ENCODE peak calls at places on chromosomes 4 and X, in seven cellular contexts. Q is GM12878, B is HepG2, H is SK-N-SH, T is H1, F is K562, E is HCT116. A is an unnamed sample.

GRCh38 chrX:17617794-17618193 is 119.5 kb upstream of the SCML1 start:
- DNase-seq in B (no peak), Q (no peak), H (peak), T (no peak), F (no peak), E (no peak), A (no peak)

GRCh38 chrX:109847257-109848187 is 114.5 kb upstream of the ACSL4 start:
- DNase-seq in B (peak), H (no peak), E (no peak), F (no peak), T (no peak), Q (no peak), A (no peak)

GRCh38 chr4:6426571-6427438 is 45.6 kb downstream of the PPP2R2C start:
- DNase-seq in B (no peak), T (no peak), E (no peak), H (no peak), F (no peak), Q (no peak), A (peak)

GRCh38 chr4:89009653-89010369 is 47.2 kb downstream of the FAM13A start:
- DNase-seq in B (no peak), E (no peak), T (no peak), H (no peak), F (no peak), Q (no peak), A (no peak)

GRCh38 chrX:136028383-136028984 is 43.2 kb downstream of the SLC9A6 start:
- DNase-seq in Q (no peak), F (no peak), E (peak), T (no peak), H (peak), B (peak), A (peak)

GRCh38 chr4:52612341-52612740 is 46.8 kb downstream of the USP46 start:
- DNase-seq in Q (no peak), T (no peak), B (no peak), H (no peak), E (no peak), F (no peak), A (no peak)

GRCh38 chr4:169351860-169352259 is 81.1 kb upstream of the SH3RF1 start:
- DNase-seq in F (no peak), T (no peak), B (no peak), H (no peak), E (no peak), Q (no peak), A (no peak)

GRCh38 chr4:6562931-6563901 is 11.8 kb upstream of the MAN2B2 start:
- DNase-seq in E (no peak), H (peak), T (peak), Q (no peak), B (no peak), F (peak), A (no peak)

GRCh38 chrX:109733658-109734022 is 583 bp upstream of the ACSL4 start:
- DNase-seq in H (no peak), F (no peak), T (no peak), E (no peak), Q (no peak), B (no peak), A (no peak)

GRCh38 chrX:108270739-108271396 is 167.4 kb downstream of the COL4A6 start:
- DNase-seq in H (no peak), T (no peak), F (no peak), E (no peak), Q (no peak), B (no peak), A (no peak)

GRCh38 chrX:132375941-132376340 is 112.9 kb downstream of the MBNL3 start:
- DNase-seq in H (no peak), Q (no peak), T (no peak), F (no peak), B (no peak), E (no peak), A (no peak)

GRCh38 chr4:10625130-10625529 is 59.4 kb downstream of the CLNK start:
- DNase-seq in F (no peak), E (no peak), Q (no peak), T (no peak), B (peak), H (no peak), A (peak)

GRCh38 chr4:10620935-10621488 is 63.6 kb downstream of the CLNK start:
- DNase-seq in H (no peak), Q (no peak), T (no peak), B (no peak), E (no peak), F (no peak), A (no peak)

GRCh38 chr4:10623862-10624261 is 60.7 kb downstream of the CLNK start:
- DNase-seq in Q (no peak), B (no peak), T (no peak), F (no peak), E (no peak), H (no peak), A (no peak)

GRCh38 chr4:10623241-10623640 is 61.3 kb downstream of the CLNK start:
- DNase-seq in F (no peak), E (no peak), B (no peak), H (no peak), Q (no peak), T (no peak), A (no peak)

GRCh38 chr4:10622728-10623127 is 61.8 kb downstream of the CLNK start:
- DNase-seq in Q (peak), F (no peak), T (no peak), H (no peak), B (no peak), E (peak), A (peak)
- TF ChIP-seq JUND in Q (no peak), F (no peak), T (peak), H (no peak), B (no peak), E (no peak), A (no peak)

GRCh38 chr4:40688446-40689095 is 58.9 kb upstream of the RBM47 start:
- DNase-seq in F (no peak), E (no peak), Q (no peak), T (no peak), B (no peak), H (no peak), A (no peak)
- TF ChIP-seq JUND in F (no peak), E (no peak), Q (no peak), T (no peak), B (no peak), H (no peak), A (no peak)

GRCh38 chrX:122641826-122642225 is 542.3 kb upstream of the GRIA3 start:
- DNase-seq in F (no peak), Q (no peak), H (no peak), T (no peak), E (no peak), B (no peak), A (no peak)

DNA sequence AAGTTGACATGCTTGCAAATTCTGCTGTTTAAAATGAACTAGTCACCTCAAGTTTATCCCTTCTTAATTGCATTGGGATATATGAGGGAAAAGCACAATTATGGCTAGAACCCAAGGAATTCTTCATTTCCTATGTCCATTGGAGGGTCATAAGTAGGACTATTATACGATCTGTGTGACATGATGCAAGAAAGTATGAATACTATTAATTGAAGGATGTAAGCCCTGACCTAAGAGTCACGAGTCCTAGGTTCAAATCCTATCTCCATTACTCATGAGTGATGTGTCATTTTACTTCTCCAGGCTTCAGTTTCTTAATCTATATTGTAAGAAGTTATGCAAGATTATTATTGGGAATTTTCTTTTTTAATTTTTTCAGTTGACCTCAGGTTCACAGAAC is 542.9 kb upstream of the GRIA3 start:
- DNase-seq in B (no peak), H (no peak), E (no peak), T (no peak), F (no peak), Q (no peak), A (no peak)
- TF ChIP-seq JUND in B (no peak), H (no peak), E (no peak), T (no peak), F (no peak), Q (no peak), A (no peak)

GRCh38 chrX:2261838-2262678 is 238.7 kb downstream of the DHRSX start:
- DNase-seq in T (no peak), B (no peak), E (no peak), Q (no peak), F (no peak), H (no peak), A (no peak)
- TF ChIP-seq JUND in T (no peak), B (no peak), E (no peak), Q (no peak), F (no peak), H (no peak), A (no peak)

GRCh38 chr4:36677122-36677521 is 395.7 kb downstream of the DTHD1 start:
- DNase-seq in T (no peak), B (no peak), H (no peak), Q (no peak), E (no peak), F (no peak), A (no peak)

DNA sequence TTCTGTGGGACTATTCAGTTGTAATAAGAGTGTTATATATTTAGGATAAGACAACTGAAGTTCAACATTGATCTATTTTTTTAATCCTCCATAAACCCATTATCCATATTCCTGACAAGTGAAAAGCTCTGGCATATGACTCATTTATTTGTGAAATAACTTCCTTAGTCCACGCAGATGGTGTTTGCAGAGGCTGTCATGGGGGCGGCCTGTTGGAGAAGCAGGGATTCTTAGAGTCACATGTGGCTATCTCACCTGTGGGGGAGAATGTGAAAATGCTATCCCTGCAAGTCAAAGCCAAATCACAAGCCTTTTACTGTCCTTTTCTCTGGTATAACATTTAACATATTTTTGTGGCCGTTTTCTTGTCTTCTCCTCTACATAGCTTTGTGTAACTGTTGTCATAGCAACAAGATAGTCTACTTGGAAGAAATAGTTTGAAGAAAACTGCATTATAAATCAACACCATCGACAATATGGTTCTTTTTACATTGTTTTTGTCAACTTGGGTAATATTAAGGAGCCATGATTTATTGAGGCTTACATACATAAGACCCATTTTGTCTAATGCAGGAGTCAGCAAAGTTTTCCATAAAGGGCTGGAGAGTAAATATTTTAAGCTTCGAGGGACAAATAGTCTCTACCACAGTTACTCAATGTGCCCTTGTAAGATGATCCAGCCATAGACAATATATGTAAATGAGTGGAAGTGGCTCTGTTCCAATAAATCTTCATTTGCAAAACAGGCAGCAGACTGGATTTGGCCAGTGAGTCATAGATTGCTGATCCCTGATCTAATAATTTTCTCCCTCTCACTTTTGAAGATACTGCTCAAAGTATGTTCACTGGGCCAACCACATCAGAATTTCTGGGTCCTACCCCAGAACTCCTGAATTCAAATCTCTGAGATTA is 395.0 kb downstream of the DTHD1 start:
- DNase-seq in H (no peak), T (no peak), F (no peak), Q (no peak), B (no peak), E (no peak), A (no peak)
- TF ChIP-seq JUND in H (no peak), T (no peak), F (no peak), Q (no peak), B (no peak), E (no peak), A (no peak)

DNA sequence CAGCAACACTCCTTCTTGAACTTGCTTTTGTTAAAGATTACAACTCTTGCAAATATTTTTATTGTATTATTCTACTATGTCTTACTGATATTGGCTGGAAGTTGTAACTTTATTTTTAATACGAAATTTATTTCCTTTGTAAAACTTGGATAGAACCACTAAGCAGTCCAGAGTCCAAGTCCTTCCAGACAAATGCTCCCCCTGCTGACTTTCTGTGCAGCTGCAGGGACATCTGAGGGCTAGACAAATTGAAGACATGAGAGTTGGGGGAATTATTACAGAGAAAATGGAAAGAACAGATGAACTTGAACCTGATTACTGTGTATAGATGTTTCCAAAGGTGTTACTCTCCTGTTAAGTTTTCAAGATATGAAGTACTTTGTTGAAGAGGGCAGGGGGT is 238.8 kb downstream of the GRIA3 start:
- DNase-seq in H (peak), Q (no peak), F (peak), T (no peak), E (no peak), B (peak), A (no peak)
- TF ChIP-seq JUND in H (no peak), Q (no peak), F (no peak), T (no peak), E (no peak), B (no peak), A (no peak)

DNA sequence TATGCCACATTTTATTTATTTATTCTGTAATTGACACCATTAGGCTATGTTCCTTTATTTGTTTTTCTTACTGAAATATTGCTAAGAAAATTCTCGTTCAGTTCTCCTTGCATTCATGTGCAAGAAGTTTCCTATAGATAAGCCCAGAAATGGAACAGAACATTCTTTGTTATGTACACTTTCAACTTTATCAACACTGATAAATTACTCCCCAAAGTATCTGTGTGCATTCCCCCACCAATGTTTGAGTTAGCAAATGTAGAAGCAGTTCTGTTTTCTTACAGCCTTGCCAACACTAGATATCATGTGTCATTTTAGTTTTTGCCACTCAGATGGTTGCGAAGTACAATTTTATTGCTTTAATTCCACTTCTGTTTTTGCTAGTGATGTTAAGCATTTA is 166.4 kb upstream of the NPY2R start:
- DNase-seq in Q (no peak), H (no peak), T (no peak), E (no peak), B (no peak), F (no peak), A (no peak)
- TF ChIP-seq JUND in Q (no peak), H (no peak), T (no peak), E (no peak), B (no peak), F (no peak), A (no peak)

DNA sequence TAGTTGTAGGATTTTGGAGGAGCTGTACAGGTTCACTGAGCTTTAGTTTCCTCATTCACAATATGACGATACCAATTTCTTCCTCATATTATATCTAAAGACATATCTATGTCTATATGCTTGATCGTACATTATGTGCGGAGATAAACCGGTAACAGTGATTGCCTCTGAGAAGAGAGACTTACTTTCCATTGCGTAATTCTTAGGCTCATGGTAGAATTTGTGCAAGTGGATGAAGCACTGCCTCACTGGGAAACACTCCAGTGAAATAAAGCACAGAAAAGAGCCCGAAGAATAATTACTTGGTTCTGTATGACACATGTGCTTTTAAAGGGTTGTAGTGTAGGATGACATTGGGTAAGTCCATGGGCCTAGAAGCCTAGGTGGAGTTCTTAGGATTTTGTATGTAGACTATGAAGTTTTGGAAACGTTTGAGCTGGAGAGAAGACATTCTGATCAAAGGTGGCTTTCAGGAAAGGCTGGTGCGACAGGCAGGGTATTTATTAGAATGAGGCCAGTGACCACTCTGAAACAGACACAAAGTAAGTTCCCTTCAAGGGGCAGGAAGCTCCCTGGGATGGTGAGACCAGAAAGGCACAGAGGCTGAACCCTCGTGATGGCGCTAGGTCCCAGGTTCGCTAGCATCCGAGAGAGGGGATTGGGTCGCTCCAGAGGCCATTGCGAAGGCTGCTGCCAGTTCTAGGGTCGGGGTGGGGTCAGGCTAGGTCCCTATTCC is 649 bp upstream of the VBP1 start:
- DNase-seq in F (no peak), E (no peak), B (no peak), H (no peak), Q (no peak), T (no peak), A (no peak)
- TF ChIP-seq JUND in F (no peak), E (no peak), B (no peak), H (no peak), Q (no peak), T (no peak), A (no peak)

A was measured in T47D.